ENCODE peak calls at places on chromosomes 2 and 18, in four cellular contexts. T is GM20000, D is esophagus squamous epithelium, W is T-helper 2 cell. S is an unnamed sample.

GRCh38 chr2:25293958-25294513 is 47.7 kb downstream of the DNMT3A start:
- DNase-seq in T (no peak), D (no peak), W (no peak), S (no peak)

GRCh38 chr2:211455225-211455841 is 898.9 kb downstream of the CPS1 start:
- DNase-seq in T (peak), D (no peak), W (peak), S (peak)

GRCh38 chr2:231533777-231534125 is 3.5 kb upstream of the NMUR1 start:
- DNase-seq in T (no peak), D (no peak), W (no peak), S (no peak)

GRCh38 chr18:11663630-11664029 is 25.4 kb upstream of the GNAL start:
- DNase-seq in T (no peak), D (no peak), W (no peak), S (no peak)

GRCh38 chr2:73935641-73936040 is 9.0 kb downstream of the DGUOK start:
- DNase-seq in T (no peak), D (no peak), W (no peak), S (no peak)

GRCh38 chr2:7745369-7745768 is 828.2 kb downstream of the RNF144A start:
- DNase-seq in T (no peak), D (no peak), W (no peak), S (no peak)

GRCh38 chr2:143375376-143375880 is 246.2 kb downstream of the ARHGAP15 start:
- DNase-seq in T (no peak), D (no peak), W (no peak), S (no peak)

GRCh38 chr2:238145851-238146250 is 7.4 kb downstream of the KLHL30 start:
- DNase-seq in T (no peak), D (no peak), W (no peak), S (no peak)

GRCh38 chr2:30862054-30862651 is 54.9 kb upstream of the CAPN13 start:
- DNase-seq in T (peak), D (no peak), W (peak), S (peak)

GRCh38 chr2:12807907-12808810 is 91.4 kb downstream of the TRIB2 start:
- DNase-seq in T (no peak), D (no peak), W (no peak), S (no peak)

GRCh38 chr2:47520302-47520630 is 117.3 kb downstream of the MSH2 start:
- DNase-seq in T (peak), D (no peak), W (peak), S (peak)

GRCh38 chr18:6940451-6940970 is 177.1 kb downstream of the LAMA1 start:
- DNase-seq in T (no peak), D (no peak), W (no peak), S (no peak)

GRCh38 chr18:43847164-43848091 is 570.1 kb upstream of the SYT4 start:
- DNase-seq in T (no peak), D (no peak), W (no peak), S (no peak)

GRCh38 chr2:170122883-170123547 is 54.9 kb upstream of the MYO3B start:
- DNase-seq in T (no peak), D (no peak), W (no peak), S (peak)

GRCh38 chr2:128368437-128369125 is 49.9 kb upstream of the HS6ST1 start:
- DNase-seq in T (no peak), D (no peak), W (no peak), S (no peak)

GRCh38 chr2:72973566-72974435 is 56.5 kb downstream of the EMX1 start:
- DNase-seq in T (peak), D (no peak), W (peak), S (peak)

GRCh38 chr18:76410660-76411417 is 84.2 kb downstream of the ZNF516 start:
- DNase-seq in T (peak), D (no peak), W (peak), S (no peak)